ENCODE peak calls at places on chromosomes 13 and 19, in seven cellular contexts. One of them, this sample, is unnamed. For H3K4me1, the result is how much of the 10 kb centered on the place peaks cover.

GRCh38 chr13:27194895-27195764 is 23.5 kb upstream of the USP12 start:
- DNase-seq in CD8-positive, alpha-beta memory T cell: no peak
- DNase-seq in gastrocnemius medialis: no peak
- DNase-seq in endodermal cell: no peak
- DNase-seq in pancreas: no peak
- DNase-seq in GM23338: peak
- DNase-seq in heart left ventricle: no peak
- DNase-seq in this sample: peak

GRCh38 chr19:6417713-6418561 is 6.7 kb downstream of the KHSRP start:
- DNase-seq in gastrocnemius medialis: no peak
- DNase-seq in GM23338: peak
- DNase-seq in endodermal cell: peak
- DNase-seq in heart left ventricle: no peak
- DNase-seq in pancreas: no peak
- DNase-seq in CD8-positive, alpha-beta memory T cell: no peak
- DNase-seq in this sample: no peak

GRCh38 chr13:91922969-91923592 is 524.7 kb downstream of the GPC5 start:
- DNase-seq in CD8-positive, alpha-beta memory T cell: no peak
- DNase-seq in pancreas: no peak
- DNase-seq in gastrocnemius medialis: no peak
- DNase-seq in endodermal cell: no peak
- DNase-seq in heart left ventricle: no peak
- DNase-seq in GM23338: peak
- DNase-seq in this sample: no peak

GRCh38 chr13:66977156-66977555 is 253.0 kb downstream of the PCDH9 start:
- DNase-seq in heart left ventricle: no peak
- DNase-seq in gastrocnemius medialis: no peak
- DNase-seq in endodermal cell: no peak
- DNase-seq in GM23338: no peak
- DNase-seq in CD8-positive, alpha-beta memory T cell: no peak
- DNase-seq in pancreas: no peak
- DNase-seq in this sample: no peak

GRCh38 chr19:8138201-8138600 is 11.2 kb downstream of the FBN3 start:
- DNase-seq in gastrocnemius medialis: no peak
- DNase-seq in GM23338: no peak
- DNase-seq in CD8-positive, alpha-beta memory T cell: no peak
- DNase-seq in pancreas: no peak
- DNase-seq in endodermal cell: no peak
- DNase-seq in heart left ventricle: no peak
- DNase-seq in this sample: no peak

GRCh38 chr19:7799640-7800355 is 30.2 kb upstream of the EVI5L start:
- DNase-seq in GM23338: peak
- DNase-seq in endodermal cell: peak
- DNase-seq in CD8-positive, alpha-beta memory T cell: peak
- DNase-seq in gastrocnemius medialis: peak
- DNase-seq in pancreas: peak
- DNase-seq in heart left ventricle: peak
- DNase-seq in this sample: peak

GRCh38 chr19:3375221-3376088 is 9.1 kb downstream of the NFIC start:
- DNase-seq in GM23338: no peak
- DNase-seq in pancreas: peak
- DNase-seq in CD8-positive, alpha-beta memory T cell: no peak
- DNase-seq in heart left ventricle: peak
- DNase-seq in gastrocnemius medialis: peak
- DNase-seq in endodermal cell: peak
- DNase-seq in this sample: no peak

GRCh38 chr19:47176627-47177090 is 46.0 kb downstream of the SAE1 start:
- DNase-seq in endodermal cell: no peak
- DNase-seq in pancreas: no peak
- DNase-seq in CD8-positive, alpha-beta memory T cell: no peak
- DNase-seq in GM23338: no peak
- DNase-seq in gastrocnemius medialis: peak
- DNase-seq in heart left ventricle: no peak
- DNase-seq in this sample: no peak

GRCh38 chr13:27516103-27516502 is 65.7 kb upstream of the MTIF3 start:
- DNase-seq in CD8-positive, alpha-beta memory T cell: no peak
- DNase-seq in pancreas: no peak
- DNase-seq in endodermal cell: no peak
- DNase-seq in gastrocnemius medialis: no peak
- DNase-seq in heart left ventricle: no peak
- DNase-seq in GM23338: no peak
- DNase-seq in this sample: no peak

GRCh38 chr19:39046037-39046821 is 13.9 kb upstream of the FBXO27 start:
- DNase-seq in GM23338: peak
- DNase-seq in CD8-positive, alpha-beta memory T cell: no peak
- DNase-seq in pancreas: no peak
- DNase-seq in endodermal cell: peak
- DNase-seq in gastrocnemius medialis: no peak
- DNase-seq in heart left ventricle: no peak
- DNase-seq in this sample: no peak

GRCh38 chr19:45097450-45097775 is 4.4 kb downstream of the PPP1R37 start:
- DNase-seq in GM23338: no peak
- DNase-seq in endodermal cell: no peak
- DNase-seq in heart left ventricle: no peak
- DNase-seq in CD8-positive, alpha-beta memory T cell: no peak
- DNase-seq in gastrocnemius medialis: no peak
- DNase-seq in pancreas: no peak
- DNase-seq in this sample: no peak
- H3K4me1 ChIP-seq in GM23338: under half
- H3K4me1 ChIP-seq in endodermal cell: under half
- H3K4me1 ChIP-seq in heart left ventricle: half or more
- H3K4me1 ChIP-seq in CD8-positive, alpha-beta memory T cell: half or more
- H3K4me1 ChIP-seq in gastrocnemius medialis: half or more
- H3K4me1 ChIP-seq in pancreas: under half
- H3K4me1 ChIP-seq in this sample: half or more

DNA sequence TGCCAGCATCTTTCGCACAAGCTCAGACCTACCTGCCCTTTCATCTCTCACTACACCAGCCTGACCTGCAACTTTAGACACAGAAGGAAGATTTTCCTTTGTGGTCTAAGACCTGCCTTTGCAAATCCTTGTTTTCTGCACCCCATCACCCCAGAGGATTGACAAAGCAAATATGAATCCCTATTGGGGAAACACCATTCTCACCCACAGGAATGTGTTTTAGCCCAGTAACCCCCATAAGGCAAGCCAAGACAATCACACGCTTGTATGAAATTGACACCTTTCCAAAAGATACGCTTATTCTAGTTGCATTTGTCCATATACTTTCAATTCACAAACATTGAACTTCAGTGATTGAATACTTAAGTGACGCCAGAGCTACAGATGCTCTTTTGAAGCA is 55.7 kb downstream of the SPATA13 start:
- DNase-seq in endodermal cell: no peak
- DNase-seq in pancreas: no peak
- DNase-seq in GM23338: no peak
- DNase-seq in gastrocnemius medialis: no peak
- DNase-seq in heart left ventricle: no peak
- DNase-seq in CD8-positive, alpha-beta memory T cell: no peak
- DNase-seq in this sample: no peak
- H3K4me1 ChIP-seq in endodermal cell: under half
- H3K4me1 ChIP-seq in pancreas: half or more
- H3K4me1 ChIP-seq in GM23338: under half
- H3K4me1 ChIP-seq in gastrocnemius medialis: under half
- H3K4me1 ChIP-seq in heart left ventricle: under half
- H3K4me1 ChIP-seq in CD8-positive, alpha-beta memory T cell: under half
- H3K4me1 ChIP-seq in this sample: under half

DNA sequence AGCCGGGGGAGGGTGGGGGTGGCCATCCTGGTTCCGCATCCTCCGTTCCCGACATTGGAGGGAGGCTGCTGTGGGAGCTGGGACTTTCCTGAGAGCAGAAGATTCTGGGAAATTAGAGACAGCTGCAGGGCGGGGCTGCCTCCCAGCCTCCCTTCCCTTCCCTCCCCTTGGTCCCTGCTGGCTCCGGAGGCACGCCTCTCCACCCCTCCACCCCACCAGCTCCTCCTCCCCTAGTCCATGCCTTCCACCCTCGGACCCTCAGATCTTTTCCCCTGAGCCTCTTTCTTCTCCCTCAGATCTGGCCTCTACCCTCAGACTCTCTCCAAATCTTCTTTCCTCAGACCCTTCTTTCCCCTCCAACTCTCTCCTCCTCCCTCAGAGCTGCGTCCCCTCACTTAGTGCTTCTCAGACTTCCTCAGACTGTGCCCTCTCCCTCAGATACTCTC is 3.1 kb upstream of the BCL3 start:
- DNase-seq in CD8-positive, alpha-beta memory T cell: no peak
- DNase-seq in pancreas: peak
- DNase-seq in GM23338: peak
- DNase-seq in gastrocnemius medialis: peak
- DNase-seq in heart left ventricle: peak
- DNase-seq in endodermal cell: peak
- DNase-seq in this sample: no peak
- H3K4me1 ChIP-seq in CD8-positive, alpha-beta memory T cell: under half
- H3K4me1 ChIP-seq in pancreas: under half
- H3K4me1 ChIP-seq in GM23338: under half
- H3K4me1 ChIP-seq in gastrocnemius medialis: half or more
- H3K4me1 ChIP-seq in heart left ventricle: under half
- H3K4me1 ChIP-seq in endodermal cell: under half
- H3K4me1 ChIP-seq in this sample: under half

GRCh38 chr13:105272660-105273631 is 1262.5 kb downstream of the EFNB2 start:
- DNase-seq in GM23338: no peak
- DNase-seq in pancreas: no peak
- DNase-seq in endodermal cell: no peak
- DNase-seq in gastrocnemius medialis: no peak
- DNase-seq in CD8-positive, alpha-beta memory T cell: no peak
- DNase-seq in heart left ventricle: no peak
- DNase-seq in this sample: no peak

GRCh38 chr13:105273665-105274222 is 1261.7 kb downstream of the EFNB2 start:
- DNase-seq in endodermal cell: no peak
- DNase-seq in CD8-positive, alpha-beta memory T cell: no peak
- DNase-seq in GM23338: no peak
- DNase-seq in pancreas: no peak
- DNase-seq in heart left ventricle: no peak
- DNase-seq in gastrocnemius medialis: no peak
- DNase-seq in this sample: no peak

GRCh38 chr13:105276571-105276970 is 1258.9 kb downstream of the EFNB2 start:
- DNase-seq in gastrocnemius medialis: no peak
- DNase-seq in heart left ventricle: no peak
- DNase-seq in CD8-positive, alpha-beta memory T cell: no peak
- DNase-seq in pancreas: no peak
- DNase-seq in endodermal cell: no peak
- DNase-seq in GM23338: no peak
- DNase-seq in this sample: no peak

GRCh38 chr13:105278797-105279425 is 1256.6 kb downstream of the EFNB2 start:
- DNase-seq in gastrocnemius medialis: no peak
- DNase-seq in GM23338: peak
- DNase-seq in CD8-positive, alpha-beta memory T cell: no peak
- DNase-seq in pancreas: no peak
- DNase-seq in endodermal cell: peak
- DNase-seq in heart left ventricle: no peak
- DNase-seq in this sample: peak
- H3K4me1 ChIP-seq in gastrocnemius medialis: under half
- H3K4me1 ChIP-seq in GM23338: half or more
- H3K4me1 ChIP-seq in CD8-positive, alpha-beta memory T cell: under half
- H3K4me1 ChIP-seq in pancreas: under half
- H3K4me1 ChIP-seq in endodermal cell: under half
- H3K4me1 ChIP-seq in heart left ventricle: under half
- H3K4me1 ChIP-seq in this sample: under half

DNA sequence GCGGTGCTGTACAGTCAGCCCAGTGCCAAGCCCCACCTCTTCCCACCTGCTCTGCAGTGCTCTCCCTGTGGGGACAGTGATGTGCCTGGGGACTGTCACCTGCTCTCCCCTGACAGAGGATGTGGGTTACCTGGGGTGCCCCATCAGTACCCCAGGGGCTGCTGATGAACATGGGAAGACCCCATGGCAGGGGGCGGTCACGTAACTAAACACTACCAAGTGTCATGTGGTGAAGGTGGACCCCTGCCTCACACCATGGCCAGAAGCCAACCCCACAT is 12.7 kb downstream of the KDM4B start:
- DNase-seq in pancreas: no peak
- DNase-seq in endodermal cell: no peak
- DNase-seq in heart left ventricle: no peak
- DNase-seq in CD8-positive, alpha-beta memory T cell: no peak
- DNase-seq in gastrocnemius medialis: no peak
- DNase-seq in GM23338: no peak
- DNase-seq in this sample: no peak
- H3K4me1 ChIP-seq in pancreas: under half
- H3K4me1 ChIP-seq in endodermal cell: under half
- H3K4me1 ChIP-seq in heart left ventricle: under half
- H3K4me1 ChIP-seq in CD8-positive, alpha-beta memory T cell: under half
- H3K4me1 ChIP-seq in gastrocnemius medialis: half or more
- H3K4me1 ChIP-seq in GM23338: under half
- H3K4me1 ChIP-seq in this sample: under half

This sample was measured in neuronal stem cell.